ENCODE peak calls at places on chromosomes 11 and 22, in eight cellular contexts. L, G, V, M, A, W, I and S are unnamed samples.

GRCh38 chr22:23874871-23875270 is 17.2 kb downstream of the SLC2A11 start:
- DNase-seq in L (no peak), G (no peak), V (no peak), M (no peak), A (no peak), W (no peak), I (no peak), S (no peak)

GRCh38 chr11:9078113-9079041 is 13.0 kb downstream of the SCUBE2 start:
- DNase-seq in L (no peak), G (no peak), V (no peak), M (peak), A (no peak), W (no peak), I (no peak), S (no peak)

GRCh38 chr11:94832604-94833238 is 64.6 kb downstream of the AMOTL1 start:
- DNase-seq in L (no peak), G (no peak), V (no peak), M (no peak), A (no peak), W (no peak), I (no peak), S (no peak)

GRCh38 chr22:44316393-44317162 is 3.8 kb upstream of the SHISAL1 start:
- DNase-seq in L (no peak), G (no peak), V (no peak), M (no peak), A (no peak), W (no peak), I (no peak), S (no peak)

GRCh38 chr11:125214466-125215204 is 50.1 kb downstream of the PKNOX2 start:
- DNase-seq in L (peak), G (no peak), V (no peak), M (no peak), A (no peak), W (peak), I (no peak), S (no peak)

GRCh38 chr11:125578783-125579182 is 9.5 kb downstream of the EI24 start:
- DNase-seq in L (no peak), G (no peak), V (no peak), M (no peak), A (no peak), W (no peak), I (no peak), S (no peak)

GRCh38 chr11:105609832-105610781 is at the start of gene GRIA4:
- DNase-seq in L (peak), G (peak), V (no peak), M (peak), A (no peak), W (peak), I (peak), S (peak)

GRCh38 chr11:79092791-79093313 is 348.0 kb downstream of the TENM4 start:
- DNase-seq in L (peak), G (no peak), V (no peak), M (peak), A (no peak), W (no peak), I (peak), S (no peak)

GRCh38 chr11:58921778-58922390 is 17.4 kb upstream of the GLYATL1 start:
- DNase-seq in L (no peak), G (no peak), V (no peak), M (no peak), A (no peak), W (no peak), I (no peak), S (no peak)

GRCh38 chr22:47407626-47408025 is 645.2 kb downstream of the TBC1D22A start:
- DNase-seq in L (no peak), G (no peak), V (no peak), M (no peak), A (no peak), W (no peak), I (no peak), S (no peak)

GRCh38 chr11:118401880-118402590 is 629 bp downstream of the ATP5MG start:
- DNase-seq in L (peak), G (no peak), V (no peak), M (peak), A (no peak), W (no peak), I (peak), S (no peak)

GRCh38 chr22:20566420-20567260 is 59.2 kb downstream of the MED15 start:
- DNase-seq in L (peak), G (no peak), V (peak), M (no peak), A (no peak), W (no peak), I (peak), S (no peak)

GRCh38 chr22:42902875-42903510 is 45.9 kb upstream of the ARFGAP3 start:
- DNase-seq in L (peak), G (no peak), V (no peak), M (peak), A (no peak), W (no peak), I (no peak), S (no peak)

GRCh38 chr11:87659807-87660206 is 515.4 kb downstream of the RAB38 start:
- DNase-seq in L (no peak), G (no peak), V (no peak), M (no peak), A (no peak), W (no peak), I (no peak), S (no peak)

GRCh38 chr11:12282676-12283075 is 94.7 kb upstream of the PARVA start:
- DNase-seq in L (no peak), G (no peak), V (no peak), M (no peak), A (no peak), W (no peak), I (no peak), S (no peak)

GRCh38 chr22:49015993-49016908 is 811.4 kb downstream of the BRD1 start:
- DNase-seq in L (no peak), G (no peak), V (no peak), M (no peak), A (peak), W (peak), I (no peak), S (no peak)

GRCh38 chr22:31747441-31747840 is 2.5 kb downstream of the PRR14L start:
- DNase-seq in L (no peak), G (no peak), V (no peak), M (no peak), A (no peak), W (no peak), I (no peak), S (no peak)

GRCh38 chr11:114073506-114074381 is 14.2 kb downstream of the ZBTB16 start:
- DNase-seq in L (no peak), G (no peak), V (no peak), M (no peak), A (no peak), W (no peak), I (no peak), S (no peak)

GRCh38 chr11:96748639-96749370 is 359.0 kb downstream of the JRKL start:
- DNase-seq in L (peak), G (no peak), V (peak), M (no peak), A (no peak), W (no peak), I (peak), S (no peak)

GRCh38 chr11:29129850-29130249 is 887.0 kb downstream of the KCNA4 start:
- DNase-seq in L (no peak), G (no peak), V (no peak), M (no peak), A (no peak), W (no peak), I (peak), S (no peak)

GRCh38 chr22:38176170-38176741 is 5.4 kb downstream of the PLA2G6 start:
- DNase-seq in L (peak), G (no peak), V (no peak), M (peak), A (peak), W (peak), I (peak), S (no peak)

GRCh38 chr11:68928481-68928880 is 24.8 kb downstream of the IGHMBP2 start:
- DNase-seq in L (peak), G (no peak), V (no peak), M (no peak), A (no peak), W (no peak), I (no peak), S (no peak)

GRCh38 chr11:68927280-68928107 is 23.8 kb downstream of the IGHMBP2 start:
- DNase-seq in L (peak), G (no peak), V (no peak), M (no peak), A (no peak), W (no peak), I (no peak), S (no peak)

GRCh38 chr11:68929135-68929534 is 25.4 kb downstream of the IGHMBP2 start:
- DNase-seq in L (no peak), G (no peak), V (no peak), M (no peak), A (no peak), W (no peak), I (no peak), S (no peak)

GRCh38 chr11:68929706-68930605 is 26.3 kb downstream of the IGHMBP2 start:
- DNase-seq in L (no peak), G (no peak), V (no peak), M (no peak), A (no peak), W (no peak), I (no peak), S (no peak)

GRCh38 chr11:68928108-68928429 is 24.4 kb downstream of the IGHMBP2 start:
- DNase-seq in L (peak), G (no peak), V (no peak), M (no peak), A (no peak), W (no peak), I (no peak), S (no peak)
- H3K27ac ChIP-seq in L (no peak), G (peak), V (no peak), M (no peak), A (no peak), W (peak), I (no peak), S (no peak)

GRCh38 chr22:46064966-46065666 is 85.2 kb upstream of the PPARA start:
- DNase-seq in L (peak), G (no peak), V (no peak), M (no peak), A (peak), W (no peak), I (peak), S (no peak)
- H3K27ac ChIP-seq in L (peak), G (peak), V (peak), M (no peak), A (peak), W (peak), I (peak), S (peak)

GRCh38 chr22:35835998-35836691 is 118.5 kb downstream of the APOL5 start:
- DNase-seq in L (peak), G (peak), V (no peak), M (peak), A (no peak), W (peak), I (peak), S (peak)
- H3K27ac ChIP-seq in L (peak), G (peak), V (peak), M (peak), A (peak), W (peak), I (peak), S (peak)

GRCh38 chr11:1891831-1892115 is at the start of gene PRR33:
- DNase-seq in L (no peak), G (no peak), V (no peak), M (no peak), A (no peak), W (no peak), I (no peak), S (no peak)
- H3K27ac ChIP-seq in L (no peak), G (no peak), V (no peak), M (no peak), A (peak), W (no peak), I (no peak), S (no peak)

GRCh38 chr11:77179048-77179447 is 51.0 kb downstream of the MYO7A start:
- DNase-seq in L (no peak), G (no peak), V (no peak), M (no peak), A (no peak), W (peak), I (no peak), S (peak)
- H3K27ac ChIP-seq in L (no peak), G (no peak), V (no peak), M (no peak), A (no peak), W (no peak), I (no peak), S (no peak)

GRCh38 chr11:47981667-47982404 is 1.5 kb downstream of the PTPRJ start:
- DNase-seq in L (no peak), G (peak), V (no peak), M (no peak), A (no peak), W (peak), I (no peak), S (no peak)
- H3K27ac ChIP-seq in L (peak), G (peak), V (no peak), M (no peak), A (peak), W (no peak), I (no peak), S (peak)

DNA sequence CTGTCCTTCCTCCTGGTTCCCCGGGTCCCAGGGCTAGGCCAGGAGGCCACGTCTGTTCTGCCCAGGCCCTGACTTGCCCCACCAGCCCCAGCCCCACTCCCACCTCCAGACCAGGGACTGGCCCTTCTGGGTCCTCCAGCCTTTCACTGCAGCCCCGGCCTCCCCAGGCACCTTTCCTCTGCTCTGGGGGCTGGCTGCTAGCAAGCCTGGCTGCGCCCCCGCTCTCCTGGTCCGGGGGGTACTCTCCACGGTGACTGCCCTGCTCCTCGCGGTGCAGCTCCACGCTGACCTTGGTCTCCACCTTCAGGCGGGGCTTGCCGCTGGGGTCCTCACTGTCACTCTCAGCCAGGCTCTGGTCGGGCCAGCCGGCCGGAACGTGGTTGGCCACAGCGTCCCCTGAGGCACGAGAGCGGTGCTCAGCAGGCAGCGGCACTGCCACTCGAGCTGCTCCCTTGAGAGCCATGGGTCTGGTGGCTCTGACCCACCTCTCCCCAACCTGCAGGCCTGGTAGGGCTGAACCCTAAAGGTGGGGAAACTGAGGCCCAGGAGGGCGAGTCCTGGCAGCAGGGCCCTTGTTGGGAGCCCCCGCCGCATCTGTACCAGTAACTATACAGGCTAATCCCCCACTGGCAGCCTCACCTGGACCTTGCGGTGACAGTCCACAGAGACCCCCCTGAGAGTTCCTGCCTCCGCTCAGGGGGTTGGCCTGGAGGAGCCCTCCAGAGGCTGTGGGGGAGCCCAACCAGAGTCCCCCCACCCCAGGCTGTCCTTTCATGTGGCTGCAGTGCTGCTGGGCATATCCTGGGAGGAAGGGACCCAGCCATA is 29.0 kb downstream of the TRMU start:
- DNase-seq in L (no peak), G (no peak), V (no peak), M (no peak), A (no peak), W (no peak), I (no peak), S (no peak)
- H3K27ac ChIP-seq in L (no peak), G (no peak), V (no peak), M (no peak), A (no peak), W (no peak), I (no peak), S (no peak)

GRCh38 chr11:117217685-117218084 is 14.2 kb downstream of the PCSK7 start:
- DNase-seq in L (no peak), G (no peak), V (no peak), M (no peak), A (peak), W (peak), I (no peak), S (no peak)

GRCh38 chr11:117217141-117217609 is 14.7 kb downstream of the PCSK7 start:
- DNase-seq in L (peak), G (no peak), V (no peak), M (peak), A (peak), W (peak), I (no peak), S (no peak)

GRCh38 chr11:117212697-117213355 is 13.7 kb downstream of the TAGLN start:
- DNase-seq in L (no peak), G (no peak), V (no peak), M (no peak), A (no peak), W (no peak), I (no peak), S (no peak)

GRCh38 chr11:117218133-117218915 is 13.5 kb downstream of the PCSK7 start:
- DNase-seq in L (peak), G (no peak), V (no peak), M (no peak), A (peak), W (peak), I (no peak), S (no peak)

GRCh38 chr11:117214404-117215110 is 15.4 kb downstream of the TAGLN start:
- DNase-seq in L (no peak), G (no peak), V (no peak), M (no peak), A (no peak), W (no peak), I (no peak), S (no peak)
- H3K27ac ChIP-seq in L (no peak), G (no peak), V (no peak), M (no peak), A (no peak), W (no peak), I (no peak), S (no peak)